ENCODE peak calls at places on chromosomes 5 and 9, in five cellular contexts. One of them, this sample, is unnamed. For H3K9me3, the result is how much of the 10 kb centered on the place peaks cover.

GRCh38 chr9:90906316-90907055 is 104.9 kb downstream of the SYK start:
- DNase-seq in ovary: no peak
- DNase-seq in colonic mucosa: no peak
- DNase-seq in lower lobe of right lung: no peak
- DNase-seq in endothelial cell of umbilical vein: no peak
- DNase-seq in this sample: no peak

GRCh38 chr9:95457769-95458168 is 59.0 kb downstream of the PTCH1 start:
- DNase-seq in ovary: no peak
- DNase-seq in colonic mucosa: no peak
- DNase-seq in lower lobe of right lung: no peak
- DNase-seq in endothelial cell of umbilical vein: no peak
- DNase-seq in this sample: no peak

GRCh38 chr5:15785636-15786035 is 285.7 kb downstream of the FBXL7 start:
- DNase-seq in ovary: no peak
- DNase-seq in colonic mucosa: no peak
- DNase-seq in lower lobe of right lung: no peak
- DNase-seq in endothelial cell of umbilical vein: no peak
- DNase-seq in this sample: no peak

GRCh38 chr9:110640736-110641135 is 27.9 kb upstream of the MUSK start:
- DNase-seq in ovary: no peak
- DNase-seq in colonic mucosa: no peak
- DNase-seq in lower lobe of right lung: no peak
- DNase-seq in endothelial cell of umbilical vein: no peak
- DNase-seq in this sample: no peak

GRCh38 chr5:137753227-137753985 is 757 bp downstream of the HNRNPA0 start:
- DNase-seq in ovary: peak
- DNase-seq in colonic mucosa: peak
- DNase-seq in lower lobe of right lung: peak
- DNase-seq in endothelial cell of umbilical vein: no peak
- DNase-seq in this sample: peak

GRCh38 chr9:126796758-126797157 is 8.1 kb upstream of the ZBTB43 start:
- DNase-seq in ovary: no peak
- DNase-seq in colonic mucosa: no peak
- DNase-seq in lower lobe of right lung: no peak
- DNase-seq in endothelial cell of umbilical vein: no peak
- DNase-seq in this sample: no peak

GRCh38 chr5:56124885-56125250 is 108.3 kb downstream of the ANKRD55 start:
- DNase-seq in ovary: no peak
- DNase-seq in colonic mucosa: no peak
- DNase-seq in lower lobe of right lung: no peak
- DNase-seq in endothelial cell of umbilical vein: peak
- DNase-seq in this sample: no peak

GRCh38 chr9:70911791-70912190 is 209.6 kb downstream of the TRPM3 start:
- DNase-seq in ovary: no peak
- DNase-seq in colonic mucosa: no peak
- DNase-seq in lower lobe of right lung: no peak
- DNase-seq in endothelial cell of umbilical vein: no peak
- DNase-seq in this sample: no peak

GRCh38 chr5:122362361-122362760 is 50.3 kb downstream of the SNCAIP start:
- DNase-seq in ovary: no peak
- DNase-seq in colonic mucosa: no peak
- DNase-seq in lower lobe of right lung: no peak
- DNase-seq in endothelial cell of umbilical vein: peak
- DNase-seq in this sample: no peak

GRCh38 chr9:99019523-99020331 is 76.0 kb downstream of the COL15A1 start:
- DNase-seq in ovary: no peak
- DNase-seq in colonic mucosa: no peak
- DNase-seq in lower lobe of right lung: no peak
- DNase-seq in endothelial cell of umbilical vein: peak
- DNase-seq in this sample: no peak

GRCh38 chr9:19375536-19375935 is 4.5 kb downstream of the RPS6 start:
- DNase-seq in ovary: no peak
- DNase-seq in colonic mucosa: no peak
- DNase-seq in lower lobe of right lung: no peak
- DNase-seq in endothelial cell of umbilical vein: peak
- DNase-seq in this sample: no peak

GRCh38 chr9:13279284-13280162 is at the start of gene MPDZ:
- DNase-seq in ovary: peak
- DNase-seq in colonic mucosa: peak
- DNase-seq in lower lobe of right lung: peak
- DNase-seq in endothelial cell of umbilical vein: peak
- DNase-seq in this sample: peak

GRCh38 chr5:131212471-131213021 is 41.8 kb downstream of the LYRM7 start:
- DNase-seq in ovary: no peak
- DNase-seq in colonic mucosa: no peak
- DNase-seq in lower lobe of right lung: no peak
- DNase-seq in endothelial cell of umbilical vein: no peak
- DNase-seq in this sample: no peak

GRCh38 chr5:142548739-142549275 is 137.1 kb downstream of the FGF1 start:
- DNase-seq in ovary: peak
- DNase-seq in colonic mucosa: peak
- DNase-seq in lower lobe of right lung: no peak
- DNase-seq in endothelial cell of umbilical vein: peak
- DNase-seq in this sample: peak

GRCh38 chr5:123206618-123207320 is 117.7 kb downstream of the PRDM6 start:
- DNase-seq in ovary: no peak
- DNase-seq in colonic mucosa: no peak
- DNase-seq in lower lobe of right lung: no peak
- DNase-seq in endothelial cell of umbilical vein: no peak
- DNase-seq in this sample: no peak

GRCh38 chr5:32709789-32710334 is 1.3 kb upstream of the NPR3 start:
- DNase-seq in ovary: peak
- DNase-seq in colonic mucosa: peak
- DNase-seq in lower lobe of right lung: peak
- DNase-seq in endothelial cell of umbilical vein: peak
- DNase-seq in this sample: peak

GRCh38 chr5:95760291-95761191 is 29.4 kb downstream of the RHOBTB3 start:
- DNase-seq in ovary: no peak
- DNase-seq in colonic mucosa: no peak
- DNase-seq in lower lobe of right lung: no peak
- DNase-seq in endothelial cell of umbilical vein: peak
- DNase-seq in this sample: no peak

GRCh38 chr5:12661617-12662370 is 757.5 kb upstream of the CTNND2 start:
- DNase-seq in ovary: no peak
- DNase-seq in colonic mucosa: no peak
- DNase-seq in lower lobe of right lung: no peak
- DNase-seq in endothelial cell of umbilical vein: no peak
- DNase-seq in this sample: no peak

GRCh38 chr9:69834591-69835184 is 14.1 kb downstream of the CFAP95 start:
- DNase-seq in ovary: no peak
- DNase-seq in colonic mucosa: no peak
- DNase-seq in lower lobe of right lung: no peak
- DNase-seq in endothelial cell of umbilical vein: no peak
- DNase-seq in this sample: no peak

GRCh38 chr5:998276-998974 is 10.2 kb upstream of the NKD2 start:
- DNase-seq in ovary: peak
- DNase-seq in colonic mucosa: no peak
- DNase-seq in lower lobe of right lung: peak
- DNase-seq in endothelial cell of umbilical vein: no peak
- DNase-seq in this sample: peak

GRCh38 chr9:128191406-128192046 is at the start of gene CIZ1:
- DNase-seq in ovary: peak
- DNase-seq in colonic mucosa: peak
- DNase-seq in lower lobe of right lung: peak
- DNase-seq in endothelial cell of umbilical vein: peak
- DNase-seq in this sample: peak

GRCh38 chr5:136780518-136780917 is 415.2 kb upstream of the TRPC7 start:
- DNase-seq in ovary: no peak
- DNase-seq in colonic mucosa: no peak
- DNase-seq in lower lobe of right lung: no peak
- DNase-seq in endothelial cell of umbilical vein: peak
- DNase-seq in this sample: no peak

GRCh38 chr9:133715866-133716563 is 22.1 kb downstream of the SARDH start:
- DNase-seq in ovary: no peak
- DNase-seq in colonic mucosa: no peak
- DNase-seq in lower lobe of right lung: no peak
- DNase-seq in endothelial cell of umbilical vein: no peak
- DNase-seq in this sample: no peak

GRCh38 chr9:114908104-114908621 is 22.2 kb downstream of the TNFSF8 start:
- DNase-seq in ovary: no peak
- DNase-seq in colonic mucosa: peak
- DNase-seq in lower lobe of right lung: no peak
- DNase-seq in endothelial cell of umbilical vein: no peak
- DNase-seq in this sample: no peak

GRCh38 chr9:130209422-130209821 is 37.2 kb downstream of the NCS1 start:
- DNase-seq in ovary: no peak
- DNase-seq in colonic mucosa: no peak
- DNase-seq in lower lobe of right lung: no peak
- DNase-seq in endothelial cell of umbilical vein: no peak
- DNase-seq in this sample: no peak

GRCh38 chr9:130208600-130209347 is 36.6 kb downstream of the NCS1 start:
- DNase-seq in ovary: no peak
- DNase-seq in colonic mucosa: no peak
- DNase-seq in lower lobe of right lung: no peak
- DNase-seq in endothelial cell of umbilical vein: no peak
- DNase-seq in this sample: no peak

GRCh38 chr9:130213898-130214761 is 41.9 kb downstream of the NCS1 start:
- DNase-seq in ovary: no peak
- DNase-seq in colonic mucosa: no peak
- DNase-seq in lower lobe of right lung: no peak
- DNase-seq in endothelial cell of umbilical vein: no peak
- DNase-seq in this sample: no peak

GRCh38 chr9:130212543-130213297 is 40.5 kb downstream of the NCS1 start:
- DNase-seq in ovary: no peak
- DNase-seq in colonic mucosa: no peak
- DNase-seq in lower lobe of right lung: no peak
- DNase-seq in endothelial cell of umbilical vein: no peak
- DNase-seq in this sample: no peak

DNA sequence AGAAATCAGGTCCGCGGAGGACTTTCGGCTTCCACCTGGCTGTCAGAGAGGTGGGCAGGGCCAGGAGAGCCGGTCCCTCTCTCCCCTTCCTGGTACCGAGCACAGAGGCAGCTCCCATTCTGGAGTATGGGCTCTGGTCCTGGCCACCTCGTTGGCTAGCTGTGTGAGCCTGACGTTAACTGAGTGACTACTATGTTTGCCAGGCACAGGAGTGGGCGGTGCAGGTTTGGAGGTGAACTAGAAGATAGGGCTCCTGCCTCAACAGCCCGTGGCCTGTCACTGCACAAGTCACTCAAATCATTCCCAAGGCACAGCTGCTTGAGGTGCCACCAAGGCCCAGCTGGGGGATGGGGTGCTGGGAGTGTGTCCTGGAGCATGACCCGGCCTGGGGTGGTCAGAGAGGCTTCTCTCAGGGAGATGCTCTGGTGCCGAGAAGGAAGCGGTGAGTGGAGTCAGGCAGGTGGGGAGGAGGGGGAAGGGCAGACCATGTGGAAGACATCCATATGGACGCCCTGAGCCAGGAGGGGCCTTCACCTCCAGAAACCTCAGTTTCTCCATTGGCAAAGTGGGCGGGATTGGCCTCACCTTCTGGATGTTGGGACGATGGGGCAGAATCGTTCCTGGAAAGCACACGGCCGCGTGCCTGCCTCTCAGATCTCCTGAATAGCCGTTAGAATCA is 39.5 kb downstream of the NCS1 start:
- DNase-seq in ovary: no peak
- DNase-seq in colonic mucosa: no peak
- DNase-seq in lower lobe of right lung: no peak
- DNase-seq in endothelial cell of umbilical vein: no peak
- DNase-seq in this sample: no peak
- TF ChIP-seq CTCF in ovary: no peak
- TF ChIP-seq CTCF in colonic mucosa: no peak
- TF ChIP-seq CTCF in lower lobe of right lung: no peak
- TF ChIP-seq CTCF in endothelial cell of umbilical vein: no peak
- TF ChIP-seq CTCF in this sample: no peak

DNA sequence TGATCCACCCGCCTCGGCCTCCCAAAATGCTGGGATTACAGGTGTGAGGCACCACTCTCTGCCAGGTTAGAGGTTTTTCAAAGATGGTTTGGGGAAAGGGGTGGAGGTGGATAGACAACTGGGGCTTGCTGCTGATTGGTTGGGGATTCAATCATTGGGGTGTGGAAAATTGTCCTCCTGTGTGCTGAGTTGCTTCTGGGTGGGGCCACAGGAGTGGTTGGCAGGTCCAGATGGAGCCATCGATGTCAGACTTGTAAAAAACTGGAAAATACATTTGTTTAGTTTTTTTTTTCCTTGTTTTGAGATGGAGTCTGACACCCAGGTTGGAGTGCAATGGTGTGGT is 61.9 kb upstream of the CLINT1 start:
- DNase-seq in ovary: no peak
- DNase-seq in colonic mucosa: peak
- DNase-seq in lower lobe of right lung: no peak
- DNase-seq in endothelial cell of umbilical vein: no peak
- DNase-seq in this sample: no peak
- H3K9me3 ChIP-seq in ovary: under half
- H3K9me3 ChIP-seq in colonic mucosa: under half
- H3K9me3 ChIP-seq in lower lobe of right lung: under half
- H3K9me3 ChIP-seq in endothelial cell of umbilical vein: under half
- H3K9me3 ChIP-seq in this sample: under half

GRCh38 chr9:132443951-132444615 is 34.1 kb downstream of the CFAP77 start:
- DNase-seq in ovary: no peak
- DNase-seq in colonic mucosa: no peak
- DNase-seq in lower lobe of right lung: no peak
- DNase-seq in endothelial cell of umbilical vein: no peak
- DNase-seq in this sample: no peak

GRCh38 chr9:132446887-132447286 is 36.9 kb downstream of the CFAP77 start:
- DNase-seq in ovary: no peak
- DNase-seq in colonic mucosa: no peak
- DNase-seq in lower lobe of right lung: no peak
- DNase-seq in endothelial cell of umbilical vein: no peak
- DNase-seq in this sample: no peak

GRCh38 chr9:132451276-132451675 is 41.3 kb downstream of the CFAP77 start:
- DNase-seq in ovary: no peak
- DNase-seq in colonic mucosa: no peak
- DNase-seq in lower lobe of right lung: no peak
- DNase-seq in endothelial cell of umbilical vein: no peak
- DNase-seq in this sample: no peak

DNA sequence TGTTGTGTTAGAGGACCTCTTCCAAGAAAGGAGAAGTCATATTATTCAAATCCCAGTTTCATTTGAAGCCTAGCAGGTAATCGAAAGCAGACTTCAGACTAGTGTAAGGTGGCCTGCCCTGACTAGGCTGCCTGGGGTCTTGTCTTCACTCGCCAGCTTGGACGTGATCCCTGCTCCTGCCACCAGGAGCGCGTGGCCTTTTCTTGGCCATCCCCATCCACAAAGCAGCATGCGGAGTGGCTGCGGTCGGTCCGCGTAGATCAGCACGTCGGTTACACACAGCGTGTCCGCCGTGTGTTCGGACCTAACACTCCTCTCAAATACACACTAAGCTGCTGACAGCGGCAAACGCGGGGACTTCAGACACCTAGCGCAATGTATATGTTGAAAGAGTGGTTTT is 37.3 kb downstream of the CFAP77 start:
- DNase-seq in ovary: no peak
- DNase-seq in colonic mucosa: no peak
- DNase-seq in lower lobe of right lung: no peak
- DNase-seq in endothelial cell of umbilical vein: no peak
- DNase-seq in this sample: no peak
- TF ChIP-seq CTCF in ovary: no peak
- TF ChIP-seq CTCF in colonic mucosa: no peak
- TF ChIP-seq CTCF in lower lobe of right lung: no peak
- TF ChIP-seq CTCF in endothelial cell of umbilical vein: peak
- TF ChIP-seq CTCF in this sample: no peak

GRCh38 chr9:71968541-71969090 is 57.2 kb downstream of the C9orf85 start:
- DNase-seq in ovary: no peak
- DNase-seq in colonic mucosa: no peak
- DNase-seq in lower lobe of right lung: no peak
- DNase-seq in endothelial cell of umbilical vein: no peak
- DNase-seq in this sample: no peak
- H3K9me3 ChIP-seq in ovary: under half
- H3K9me3 ChIP-seq in colonic mucosa: under half
- H3K9me3 ChIP-seq in lower lobe of right lung: under half
- H3K9me3 ChIP-seq in endothelial cell of umbilical vein: under half
- H3K9me3 ChIP-seq in this sample: under half